ENCODE peak calls at places on chromosomes 5 and 9, in eight cellular contexts. X is colonic mucosa; V is stimulated activated CD4-positive, alpha-beta T cell treated with anti-CD3 and anti-CD28 coated beads, TNF-alpha, amount 100 ng/mL, for 24 hours; N is progenitor cell of endocrine pancreas; K is activated CD8-positive, alpha-beta memory T cell treated with anti-CD3 and anti-CD28 coated beads for 1 hour; R is GM13977; F is anterior cingulate cortex; D is iPS DF 19.7. H is an unnamed sample.

GRCh38 chr9:12414514-12414913 is 278.7 kb upstream of the TYRP1 start:
- DNase-seq in N (no peak), F (no peak), K (no peak), V (no peak), X (no peak), R (no peak), D (no peak), H (no peak)

GRCh38 chr9:98611986-98612505 is 96.7 kb downstream of the GABBR2 start:
- DNase-seq in K (no peak), D (no peak), V (no peak), X (no peak), F (no peak), N (no peak), R (no peak), H (no peak)

GRCh38 chr5:15620501-15620900 is 120.5 kb downstream of the FBXL7 start:
- DNase-seq in R (no peak), V (no peak), F (no peak), N (no peak), X (no peak), D (no peak), K (no peak), H (peak)

GRCh38 chr5:73115399-73116051 is 4.8 kb upstream of the TMEM171 start:
- DNase-seq in R (no peak), V (no peak), K (no peak), N (no peak), F (no peak), D (no peak), X (no peak), H (no peak)

GRCh38 chr5:127294829-127295228 is 4.2 kb downstream of the MEGF10 start:
- DNase-seq in R (no peak), V (no peak), X (no peak), D (no peak), K (no peak), N (no peak), F (no peak), H (no peak)

GRCh38 chr9:17613723-17614122 is 34.9 kb downstream of the SH3GL2 start:
- DNase-seq in F (no peak), N (no peak), X (no peak), V (no peak), D (no peak), R (no peak), K (no peak), H (no peak)

GRCh38 chr5:148991606-148992005 is 71.3 kb downstream of the SH3TC2 start:
- DNase-seq in D (no peak), R (no peak), V (no peak), X (no peak), N (no peak), F (no peak), K (no peak), H (no peak)

GRCh38 chr9:26754494-26755188 is 138.0 kb downstream of the CAAP1 start:
- DNase-seq in F (no peak), R (no peak), D (no peak), X (no peak), K (no peak), N (no peak), V (no peak), H (no peak)

GRCh38 chr9:127721391-127721821 is 5.5 kb downstream of the TTC16 start:
- DNase-seq in V (no peak), K (no peak), F (no peak), N (no peak), R (no peak), D (no peak), X (peak), H (no peak)

GRCh38 chr5:41445937-41446563 is 64.4 kb downstream of the PLCXD3 start:
- DNase-seq in N (no peak), R (no peak), D (no peak), K (no peak), V (no peak), X (peak), F (no peak), H (no peak)

GRCh38 chr5:36108758-36109245 is 42.1 kb upstream of the UGT3A2 start:
- DNase-seq in N (no peak), R (no peak), F (no peak), K (no peak), V (no peak), D (no peak), X (no peak), H (no peak)

GRCh38 chr9:120905794-120906248 is 20.8 kb downstream of the TRAF1 start:
- DNase-seq in F (no peak), K (no peak), R (no peak), X (no peak), D (no peak), N (no peak), V (no peak), H (no peak)

GRCh38 chr9:94758844-94759243 is 32.3 kb downstream of the AOPEP start:
- DNase-seq in N (no peak), R (no peak), V (no peak), D (no peak), X (no peak), F (no peak), K (no peak), H (no peak)

GRCh38 chr9:107481035-107481434 is 8.5 kb downstream of the KLF4 start:
- DNase-seq in V (no peak), F (no peak), R (no peak), X (no peak), D (no peak), K (no peak), N (no peak), H (no peak)

GRCh38 chr9:112894031-112894430 is 3.4 kb upstream of the SLC46A2 start:
- DNase-seq in V (no peak), F (no peak), R (no peak), X (no peak), N (no peak), D (no peak), K (no peak), H (no peak)

GRCh38 chr5:116553366-116553765 is 21.3 kb downstream of the SEMA6A start:
- DNase-seq in V (no peak), K (no peak), F (peak), R (no peak), N (no peak), D (no peak), X (no peak), H (no peak)

GRCh38 chr5:37665889-37666288 is 174.0 kb downstream of the GDNF start:
- DNase-seq in N (no peak), V (no peak), X (no peak), D (no peak), R (no peak), K (no peak), F (no peak), H (peak)

GRCh38 chr5:16869821-16870796 is 66.0 kb downstream of the MYO10 start:
- DNase-seq in N (no peak), D (no peak), X (no peak), V (no peak), F (no peak), K (no peak), R (no peak), H (no peak)

GRCh38 chr9:114227288-114228033 is 72.1 kb downstream of the COL27A1 start:
- DNase-seq in K (no peak), D (no peak), X (no peak), F (no peak), R (no peak), N (no peak), V (no peak), H (no peak)

GRCh38 chr5:109907751-109908150 is 218.0 kb downstream of the MAN2A1 start:
- DNase-seq in K (no peak), N (no peak), V (no peak), R (no peak), F (no peak), X (no peak), D (no peak), H (no peak)

GRCh38 chr9:135100241-135101067 is 13.0 kb downstream of the OLFM1 start:
- DNase-seq in N (no peak), R (no peak), X (no peak), D (no peak), F (no peak), V (no peak), K (no peak), H (no peak)

GRCh38 chr5:138334867-138335447 is 3.1 kb upstream of the FAM53C start:
- DNase-seq in D (no peak), X (no peak), R (no peak), F (no peak), K (no peak), V (no peak), N (no peak), H (no peak)

GRCh38 chr9:114652776-114653555 is 4.6 kb downstream of the TEX53 start:
- DNase-seq in N (no peak), R (no peak), K (no peak), V (no peak), D (no peak), F (no peak), X (no peak), H (no peak)

GRCh38 chr5:58871648-58872242 is 288.9 kb downstream of the RAB3C start:
- DNase-seq in D (no peak), R (peak), N (no peak), X (peak), V (no peak), F (no peak), K (no peak), H (no peak)

GRCh38 chr9:34272146-34272545 is 56.9 kb downstream of the KIF24 start:
- DNase-seq in D (no peak), X (no peak), F (no peak), R (no peak), K (no peak), V (no peak), N (no peak), H (no peak)

H was measured in psoas muscle.